ENCODE peak calls at places on chromosome 10, in four cellular contexts. S is body of pancreas, H is testis, X is lung. R is an unnamed sample.

GRCh38 chr10:112774210-112774609 is 175.8 kb upstream of the TCF7L2 start:
- DNase-seq in S (no peak), H (no peak), X (no peak), R (no peak)

GRCh38 chr10:49735161-49735560 is 27.0 kb downstream of the OGDHL start:
- DNase-seq in S (no peak), H (no peak), X (peak; percentile 27), R (no peak)

GRCh38 chr10:121426307-121426706 is 171.9 kb downstream of the FGFR2 start:
- DNase-seq in S (no peak), H (no peak), X (no peak), R (no peak)

GRCh38 chr10:91613411-91614253 is 19.2 kb downstream of the PPP1R3C start:
- DNase-seq in S (no peak), H (no peak), X (no peak), R (no peak)

GRCh38 chr10:86403183-86403797 is 36.7 kb upstream of the GRID1 start:
- DNase-seq in S (peak; percentile 62), H (no peak), X (peak; percentile 6), R (peak; percentile 90)

GRCh38 chr10:91891285-91892001 is 17.8 kb downstream of the FGFBP3 start:
- DNase-seq in S (no peak), H (no peak), X (no peak), R (no peak)

GRCh38 chr10:114223066-114223465 is 16.0 kb upstream of the VWA2 start:
- DNase-seq in S (peak; percentile 41), H (no peak), X (no peak), R (no peak)

GRCh38 chr10:16828731-16829175 is 11.5 kb upstream of the RSU1 start:
- DNase-seq in S (peak; percentile 30), H (no peak), X (no peak), R (peak; percentile 64)

GRCh38 chr10:70178139-70178725 is 7.9 kb upstream of the SAR1A start:
- DNase-seq in S (no peak), H (no peak), X (no peak), R (no peak)

GRCh38 chr10:131311661-131312260 is at the start of gene TCERG1L:
- DNase-seq in S (peak; percentile 46), H (peak; percentile 52), X (no peak), R (peak; percentile 58)

GRCh38 chr10:132406181-132406580 is 9.2 kb downstream of the PWWP2B start:
- DNase-seq in S (no peak), H (no peak), X (no peak), R (no peak)

GRCh38 chr10:100868391-100868790 is 44.4 kb upstream of the SLF2 start:
- DNase-seq in S (no peak), H (no peak), X (no peak), R (no peak)

GRCh38 chr10:70114902-70115301 is 17.7 kb downstream of the AIFM2 start:
- DNase-seq in S (no peak), H (no peak), X (no peak), R (no peak)

GRCh38 chr10:79105164-79105739 is 36.5 kb downstream of the ZMIZ1 start:
- DNase-seq in S (no peak), H (no peak), X (no peak), R (no peak)

GRCh38 chr10:104336829-104337526 is 1.3 kb downstream of the ITPRIP start:
- DNase-seq in S (no peak), H (no peak), X (no peak), R (no peak)

GRCh38 chr10:102578782-102579181 is 65.5 kb upstream of the TRIM8 start:
- DNase-seq in S (no peak), H (no peak), X (no peak), R (no peak)

GRCh38 chr10:114174462-114175190 is 623 bp upstream of the CCDC186 start:
- DNase-seq in S (peak; percentile 59), H (peak; percentile 56), X (peak; percentile 76), R (peak; percentile 66)

GRCh38 chr10:109979215-109979614 is 28.6 kb upstream of the ADD3 start:
- DNase-seq in S (no peak), H (no peak), X (no peak), R (no peak)

GRCh38 chr10:69348824-69349541 is 67.7 kb downstream of the TACR2 start:
- DNase-seq in S (no peak), H (no peak), X (no peak), R (no peak)

GRCh38 chr10:103854265-103854686 is 1.1 kb downstream of the SH3PXD2A start:
- DNase-seq in S (no peak), H (peak; percentile 28), X (no peak), R (no peak)

GRCh38 chr10:25226775-25227682 is 52.2 kb downstream of the GPR158 start:
- DNase-seq in S (peak; percentile 28), H (peak; percentile 61), X (peak; percentile 31), R (peak; percentile 55)

GRCh38 chr10:13078912-13079775 is 20.8 kb upstream of the OPTN start:
- DNase-seq in S (no peak), H (no peak), X (no peak), R (no peak)

GRCh38 chr10:87878664-87879459 is 15.4 kb downstream of the PTEN start:
- DNase-seq in S (no peak), H (no peak), X (no peak), R (no peak)

GRCh38 chr10:108465871-108466641 is 1301.5 kb upstream of the SORCS1 start:
- DNase-seq in S (peak; percentile 55), H (peak; percentile 77), X (peak; percentile 29), R (peak; percentile 8)

GRCh38 chr10:122495406-122496340 is 34.3 kb downstream of the HTRA1 start:
- DNase-seq in S (no peak), H (peak; percentile 44), X (peak; percentile 49), R (no peak)

GRCh38 chr10:71717056-71717755 is 2.4 kb downstream of the C10orf105 start:
- DNase-seq in S (no peak), H (no peak), X (no peak), R (no peak)

GRCh38 chr10:18100664-18101063 is 39.6 kb upstream of the CACNB2 start:
- DNase-seq in S (no peak), H (no peak), X (no peak), R (no peak)

GRCh38 chr10:59382831-59383295 is 20.5 kb upstream of the FAM13C start:
- DNase-seq in S (no peak), H (no peak), X (no peak), R (no peak)

GRCh38 chr10:70890917-70891431 is 2.6 kb upstream of the PCBD1 start:
- DNase-seq in S (peak; percentile 91), H (peak; percentile 90), X (no peak), R (peak; percentile 67)

DNA sequence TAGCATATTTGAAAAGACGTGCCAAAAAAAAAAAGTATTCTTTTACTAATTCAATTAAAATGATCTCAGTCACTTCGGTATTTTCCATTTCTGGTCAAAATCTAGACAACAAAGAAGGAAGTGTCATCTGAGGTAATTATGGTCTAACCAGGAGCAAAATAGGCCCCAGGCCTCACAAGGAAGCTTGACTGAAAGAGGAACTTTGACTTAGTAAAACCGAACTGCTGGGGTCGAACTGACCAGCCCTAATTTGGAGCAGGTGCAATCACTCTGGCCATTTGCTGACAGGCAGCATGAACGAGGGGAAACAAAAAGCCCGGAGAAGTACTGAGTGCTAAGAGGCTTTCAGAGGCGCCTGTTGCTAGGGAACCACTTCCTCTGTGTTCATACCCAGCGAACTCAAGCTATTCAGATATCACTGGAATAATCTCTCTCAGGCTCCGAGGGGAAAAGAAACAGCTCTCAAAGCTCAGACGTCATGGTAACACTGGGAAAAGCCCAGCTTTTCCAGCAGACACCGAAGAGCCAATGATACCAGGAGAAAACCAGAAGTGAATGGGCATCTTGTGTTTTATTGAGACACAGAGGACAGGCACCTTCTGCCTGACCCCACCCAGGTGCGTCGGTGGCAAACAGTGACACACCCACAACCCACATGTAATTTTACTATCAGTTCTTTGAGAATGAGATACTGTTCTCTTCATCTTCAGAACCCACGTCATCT is 126.5 kb downstream of the FAM107B start:
- DNase-seq in S (peak; percentile 60), H (peak; percentile 37), X (peak; percentile 63), R (peak; percentile 80)
- H3K4me1 ChIP-seq in S (peaks cover 20% of the 10 kb centered on the region), H (peaks cover 2% of the 10 kb centered on the region), X (no peaks in the 10 kb centered on the region), R (peaks cover 13% of the 10 kb centered on the region)

GRCh38 chr10:62072901-62073300 is 171.4 kb downstream of the ARID5B start:
- DNase-seq in S (no peak), H (no peak), X (no peak), R (no peak)

GRCh38 chr10:62069452-62070191 is 168.1 kb downstream of the ARID5B start:
- DNase-seq in S (no peak), H (no peak), X (no peak), R (no peak)

GRCh38 chr10:62073429-62073828 is 171.9 kb downstream of the ARID5B start:
- DNase-seq in S (no peak), H (no peak), X (no peak), R (no peak)

GRCh38 chr10:62068464-62068863 is 167.0 kb downstream of the ARID5B start:
- DNase-seq in S (no peak), H (no peak), X (peak; percentile 71), R (no peak)

GRCh38 chr10:62071846-62072281 is 170.4 kb downstream of the ARID5B start:
- DNase-seq in S (no peak), H (no peak), X (no peak), R (no peak)
- H3K36me3 ChIP-seq in S (no peaks in the 10 kb centered on the region), H (no peaks in the 10 kb centered on the region), X (peaks cover 23% of the 10 kb centered on the region), R (peaks cover 11% of the 10 kb centered on the region)

GRCh38 chr10:47440207-47440606 is 43.7 kb downstream of the ANXA8 start:
- DNase-seq in S (no peak), H (no peak), X (no peak), R (no peak)

GRCh38 chr10:47435081-47435480 is 48.8 kb downstream of the ANXA8 start:
- DNase-seq in S (no peak), H (no peak), X (no peak), R (no peak)

GRCh38 chr10:47441973-47442750 is 41.8 kb downstream of the ANXA8 start:
- DNase-seq in S (no peak), H (no peak), X (no peak), R (no peak)

GRCh38 chr10:47443145-47443544 is 40.8 kb downstream of the ANXA8 start:
- DNase-seq in S (no peak), H (no peak), X (no peak), R (no peak)

GRCh38 chr10:47438857-47439474 is 44.9 kb downstream of the ANXA8 start:
- DNase-seq in S (peak; percentile 76), H (peak; percentile 71), X (no peak), R (no peak)
- TF ChIP-seq CTCF in S (peak; percentile 49), H (no peak), X (no peak), R (no peak)

GRCh38 chr10:117130346-117130745 is 7.7 kb downstream of the VAX1 start:
- DNase-seq in S (no peak), H (no peak), X (no peak), R (no peak)
- H3K4me1 ChIP-seq in S (peaks cover 32% of the 10 kb centered on the region), H (peaks cover 8% of the 10 kb centered on the region), X (no peaks in the 10 kb centered on the region), R (peaks cover 5% of the 10 kb centered on the region)

GRCh38 chr10:123608047-123608446 is 58.1 kb upstream of the GPR26 start:
- DNase-seq in S (no peak), H (no peak), X (no peak), R (no peak)

GRCh38 chr10:123607386-123607785 is 58.8 kb upstream of the GPR26 start:
- DNase-seq in S (no peak), H (no peak), X (no peak), R (no peak)

GRCh38 chr10:123603130-123603529 is 63.0 kb upstream of the GPR26 start:
- DNase-seq in S (no peak), H (no peak), X (no peak), R (no peak)

GRCh38 chr10:123606955-123607354 is 59.2 kb upstream of the GPR26 start:
- DNase-seq in S (no peak), H (no peak), X (no peak), R (no peak)

GRCh38 chr10:123606006-123606405 is 60.1 kb upstream of the GPR26 start:
- DNase-seq in S (no peak), H (no peak), X (no peak), R (no peak)
- H3K36me3 ChIP-seq in S (no peaks in the 10 kb centered on the region), H (no peaks in the 10 kb centered on the region), X (no peaks in the 10 kb centered on the region), R (no peaks in the 10 kb centered on the region)

R was measured in thyroid gland.